ENCODE peak calls at places on chromosomes 4 and X, in six cellular contexts. D, A, C, T, J and M are unnamed samples.

GRCh38 chr4:80058740-80059139 is 14.3 kb downstream of the ANTXR2 start:
- DNase-seq in T (no peak), A (no peak), D (no peak), J (no peak), C (no peak), M (no peak)

GRCh38 chrX:30887721-30888120 is 1.3 kb downstream of the TAB3 start:
- DNase-seq in T (no peak), D (no peak), J (no peak), A (no peak), C (no peak), M (no peak)

GRCh38 chrX:56790778-56791177 is 61.7 kb downstream of the NBDY start:
- DNase-seq in D (no peak), T (no peak), J (no peak), A (no peak), C (no peak), M (no peak)

GRCh38 chr4:123547167-123547817 is 150.7 kb downstream of the SPRY1 start:
- DNase-seq in D (no peak), J (no peak), A (peak; percentile 49), T (no peak), C (no peak), M (peak; percentile 87)

GRCh38 chrX:100658936-100659335 is 14.9 kb downstream of the SRPX2 start:
- DNase-seq in D (peak; percentile 75), J (no peak), A (no peak), T (no peak), C (no peak), M (no peak)

GRCh38 chr4:153934689-153935017 is 145.8 kb upstream of the SFRP2 start:
- DNase-seq in C (no peak), J (no peak), D (no peak), A (no peak), T (no peak), M (no peak)

GRCh38 chr4:54898941-54899340 is 226.5 kb downstream of the KDR start:
- DNase-seq in D (no peak), T (no peak), J (no peak), C (no peak), A (no peak), M (no peak)

GRCh38 chr4:36230523-36230922 is 13.8 kb downstream of the ARAP2 start:
- DNase-seq in J (no peak), T (no peak), C (no peak), D (no peak), A (no peak), M (no peak)

GRCh38 chr4:101104264-101105052 is 242.9 kb downstream of the PPP3CA start:
- DNase-seq in D (peak; percentile 21), A (no peak), C (no peak), T (no peak), J (no peak), M (no peak)

GRCh38 chr4:86359944-86360478 is at the start of gene MAPK10:
- DNase-seq in J (no peak), C (no peak), A (peak; percentile 27), T (no peak), D (peak; percentile 75), M (peak; percentile 62)

GRCh38 chr4:80448056-80448455 is 112.5 kb downstream of the CFAP299 start:
- DNase-seq in A (no peak), J (no peak), T (no peak), D (no peak), C (no peak), M (no peak)

GRCh38 chrX:39603291-39603690 is 494.5 kb downstream of the BCOR start:
- DNase-seq in J (no peak), D (no peak), T (no peak), A (no peak), C (no peak), M (no peak)

GRCh38 chrX:74250574-74250973 is 53.4 kb upstream of the ZCCHC13 start:
- DNase-seq in D (no peak), A (no peak), J (no peak), C (peak; percentile 42), T (no peak), M (no peak)

GRCh38 chrX:155893513-155893912 is 12.4 kb downstream of the VAMP7 start:
- DNase-seq in J (no peak), T (no peak), A (no peak), D (no peak), C (no peak), M (no peak)

GRCh38 chrX:115563633-115564182 is 2.7 kb downstream of the PLS3 start:
- DNase-seq in T (no peak), C (peak; percentile 25), J (no peak), D (peak; percentile 36), A (no peak), M (no peak)

GRCh38 chr4:156194896-156195295 is 241.2 kb upstream of the CTSO start:
- DNase-seq in C (no peak), A (no peak), J (no peak), T (no peak), D (no peak), M (no peak)

GRCh38 chr4:110197421-110198398 is 705 bp downstream of the ELOVL6 start:
- DNase-seq in T (peak; percentile 23), C (peak; percentile 22), A (no peak), J (no peak), D (peak; percentile 59), M (peak; percentile 51)

GRCh38 chrX:132505116-132505515 is 16.3 kb upstream of the MBNL3 start:
- DNase-seq in C (no peak), J (peak; percentile 59), D (no peak), A (no peak), T (no peak), M (no peak)

GRCh38 chr4:177699365-177700213 is 257.4 kb upstream of the AGA start:
- DNase-seq in A (no peak), J (no peak), T (no peak), D (no peak), C (peak; percentile 7), M (no peak)

GRCh38 chrX:134013528-134013927 is 28.1 kb upstream of the GPC3 start:
- DNase-seq in T (no peak), A (no peak), J (no peak), C (no peak), D (no peak), M (no peak)

GRCh38 chr4:184099541-184099966 is 118.1 kb downstream of the ENPP6 start:
- DNase-seq in D (no peak), C (no peak), J (no peak), A (no peak), T (no peak), M (no peak)

GRCh38 chr4:145679520-145679919 is 426 bp upstream of the C4orf51 start:
- DNase-seq in A (no peak), C (peak; percentile 65), T (no peak), D (peak; percentile 66), J (peak; percentile 25), M (no peak)

GRCh38 chr4:105191621-105192210 is 45.0 kb downstream of the TET2 start:
- DNase-seq in D (peak; percentile 67), T (no peak), A (no peak), C (no peak), J (no peak), M (no peak)

GRCh38 chr4:100391086-100391485 is 126.7 kb downstream of the EMCN start:
- DNase-seq in A (no peak), D (no peak), T (no peak), J (no peak), C (no peak), M (no peak)

GRCh38 chrX:44183329-44183728 is 160.1 kb downstream of the EFHC2 start:
- DNase-seq in D (no peak), A (no peak), C (no peak), T (no peak), J (no peak), M (no peak)

GRCh38 chrX:41665676-41666075 is 23.1 kb upstream of the GPR34 start:
- DNase-seq in A (no peak), D (peak; percentile 63), C (no peak), T (no peak), J (no peak), M (no peak)

GRCh38 chrX:37423864-37424569 is 74.9 kb downstream of the PRRG1 start:
- DNase-seq in J (no peak), D (peak; percentile 14), A (no peak), T (no peak), C (no peak), M (no peak)

GRCh38 chr4:101101072-101101471 is 246.3 kb downstream of the PPP3CA start:
- DNase-seq in C (no peak), T (no peak), J (no peak), A (no peak), D (no peak), M (no peak)

GRCh38 chr4:1039493-1040343 is 28.3 kb downstream of the FGFRL1 start:
- DNase-seq in J (no peak), A (no peak), D (no peak), T (peak; percentile 77), C (no peak), M (peak; percentile 56)

GRCh38 chrX:10725071-10725470 is 104.7 kb upstream of the MID1 start:
- DNase-seq in T (peak; percentile 32), J (no peak), C (peak; percentile 17), A (no peak), D (peak; percentile 2), M (no peak)

GRCh38 chrX:6363193-6363592 is 134.5 kb upstream of the NLGN4X start:
- DNase-seq in A (no peak), D (no peak), T (no peak), J (no peak), C (no peak), M (no peak)

DNA sequence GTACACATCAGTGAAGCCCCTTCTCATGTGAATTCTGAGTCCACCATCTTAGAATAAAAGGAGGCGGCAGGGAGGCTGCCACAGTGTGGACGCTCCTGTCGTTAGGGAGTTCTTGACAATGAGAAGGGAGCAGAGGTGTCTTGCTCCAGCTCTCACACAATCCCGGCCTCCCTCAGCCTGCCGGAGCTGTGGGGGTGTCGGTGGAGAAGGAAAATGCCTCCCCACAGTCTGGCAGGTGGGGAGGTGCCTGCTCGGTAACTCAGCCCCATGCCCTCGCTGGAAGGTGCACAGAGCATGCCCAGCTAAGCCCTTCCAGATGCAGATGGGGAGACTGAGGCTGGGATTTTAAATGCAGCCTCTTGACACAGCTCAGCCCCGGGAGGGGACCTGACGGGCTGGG is 20.0 kb upstream of the SH3TC1 start:
- DNase-seq in J (no peak), C (no peak), T (no peak), A (no peak), D (no peak), M (no peak)
- TF ChIP-seq JUN in J (no peak), C (no peak), T (no peak), A (no peak), D (no peak), M (no peak)

GRCh38 chrX:69104756-69105434 is 60.4 kb downstream of the PJA1 start:
- DNase-seq in C (no peak), T (no peak), J (peak; percentile 35), D (no peak), A (no peak), M (no peak)
- TF ChIP-seq JUN in C (no peak), T (no peak), J (no peak), D (no peak), A (no peak), M (no peak)

DNA sequence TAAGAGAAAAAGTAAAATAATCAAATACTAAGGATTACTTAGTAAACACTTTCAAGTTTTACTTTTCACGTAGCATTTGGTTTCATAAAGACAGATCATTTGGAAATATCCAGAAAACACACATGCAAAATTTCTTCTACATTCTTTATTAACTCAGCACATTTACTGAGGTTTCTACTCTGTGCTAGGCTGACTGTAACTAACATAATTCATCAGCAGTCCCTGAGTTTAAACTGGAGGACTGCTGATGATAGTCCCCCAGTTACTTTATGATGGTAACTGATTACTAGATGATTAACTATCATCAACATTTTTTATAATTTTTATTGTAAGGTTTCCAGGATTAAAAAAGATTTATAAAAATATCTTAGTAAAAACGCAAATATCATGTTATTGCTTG is 12.3 kb downstream of the LEF1 start:
- DNase-seq in D (no peak), A (no peak), J (no peak), T (no peak), C (no peak), M (no peak)
- TF ChIP-seq JUN in D (no peak), A (no peak), J (no peak), T (no peak), C (no peak), M (no peak)

GRCh38 chrX:48569958-48570357 is 4.3 kb upstream of the RBM3 start:
- DNase-seq in D (peak; percentile 64), T (no peak), A (no peak), C (no peak), J (no peak), M (no peak)
- TF ChIP-seq JUN in D (peak; percentile 39), T (no peak), A (no peak), C (no peak), J (no peak), M (no peak)